ENCODE peak calls at places on chromosomes 5 and 9, in seven cellular contexts. I, X, L, E, H, S and M are unnamed samples.

GRCh38 chr9:81814794-81815464 is 113.3 kb upstream of the SPATA31D4 start:
- DNase-seq in I (no peak), X (no peak), L (no peak), E (no peak), H (peak; percentile 20), S (no peak), M (peak; percentile 96)

GRCh38 chr5:639253-639530 is 27.1 kb downstream of the CEP72 start:
- DNase-seq in I (no peak), X (no peak), L (no peak), E (no peak), H (no peak), S (no peak), M (no peak)

GRCh38 chr9:5876026-5876425 is 14.7 kb upstream of the MLANA start:
- DNase-seq in I (no peak), X (no peak), L (no peak), E (no peak), H (no peak), S (no peak), M (no peak)

GRCh38 chr9:27672730-27673129 is 99.4 kb upstream of the C9orf72 start:
- DNase-seq in I (no peak), X (no peak), L (no peak), E (no peak), H (no peak), S (no peak), M (no peak)

GRCh38 chr9:121154782-121155181 is 46.9 kb downstream of the RAB14 start:
- DNase-seq in I (no peak), X (peak; percentile 34), L (no peak), E (no peak), H (no peak), S (peak; percentile 3), M (no peak)

GRCh38 chr9:105880517-105880916 is 186.2 kb downstream of the TMEM38B start:
- DNase-seq in I (no peak), X (no peak), L (no peak), E (no peak), H (no peak), S (no peak), M (no peak)

GRCh38 chr9:95857122-95857521 is 18.4 kb upstream of the ERCC6L2 start:
- DNase-seq in I (no peak), X (peak; percentile 87), L (no peak), E (no peak), H (peak; percentile 81), S (peak; percentile 7), M (peak; percentile 79)

GRCh38 chr5:82641362-82641988 is 363.3 kb upstream of the RPS23 start:
- DNase-seq in I (no peak), X (peak; percentile 81), L (peak; percentile 38), E (no peak), H (peak; percentile 84), S (peak; percentile 86), M (peak; percentile 76)

GRCh38 chr5:76788362-76788761 is 30.5 kb upstream of the F2RL1 start:
- DNase-seq in I (no peak), X (no peak), L (no peak), E (no peak), H (no peak), S (no peak), M (no peak)

GRCh38 chr5:146758076-146758475 is 120.5 kb downstream of the PPP2R2B start:
- DNase-seq in I (no peak), X (no peak), L (no peak), E (no peak), H (no peak), S (no peak), M (no peak)

GRCh38 chr5:65809817-65810531 is 88.0 kb downstream of the NLN start:
- DNase-seq in I (no peak), X (peak; percentile 62), L (no peak), E (no peak), H (no peak), S (peak; percentile 95), M (no peak)

GRCh38 chr5:73031839-73032238 is 76.0 kb downstream of the FCHO2 start:
- DNase-seq in I (no peak), X (peak; percentile 91), L (no peak), E (no peak), H (peak; percentile 62), S (no peak), M (no peak)

GRCh38 chr5:168085321-168086040 is 206.0 kb upstream of the WWC1 start:
- DNase-seq in I (no peak), X (no peak), L (no peak), E (no peak), H (peak; percentile 32), S (no peak), M (no peak)

GRCh38 chr9:86795047-86795437 is 152.3 kb downstream of the GAS1 start:
- DNase-seq in I (no peak), X (no peak), L (no peak), E (no peak), H (no peak), S (no peak), M (no peak)

GRCh38 chr9:117887941-117888340 is 183.7 kb downstream of the TLR4 start:
- DNase-seq in I (no peak), X (no peak), L (no peak), E (no peak), H (no peak), S (no peak), M (no peak)

DNA sequence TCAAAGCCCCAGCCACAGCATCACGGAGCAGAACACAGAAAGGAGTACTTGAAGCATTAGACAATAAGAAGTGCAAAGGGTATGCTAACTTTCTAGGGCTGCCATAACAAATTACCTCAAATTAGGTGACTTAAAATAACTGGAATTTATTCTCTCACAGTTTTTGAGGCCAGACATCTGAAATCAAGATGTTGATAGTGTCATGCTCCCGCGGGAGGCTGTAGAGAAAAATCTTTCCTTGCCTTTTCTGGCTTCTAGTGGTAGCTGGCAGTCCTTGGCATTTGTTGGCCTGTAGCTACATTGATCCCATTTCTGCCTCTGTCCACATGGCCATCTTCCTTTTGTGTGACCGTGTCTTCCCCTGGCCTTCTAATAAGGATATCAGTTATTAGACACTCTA is 51.9 kb upstream of the SPDL1 start:
- DNase-seq in I (no peak), X (no peak), L (no peak), E (no peak), H (no peak), S (no peak), M (no peak)
- H2BK120ac ChIP-seq in I (no peak overlapping the region), X (no peak overlapping the region), L (no peak overlapping the region), E (no peak overlapping the region), H (no peak overlapping the region), S (no peak overlapping the region), M (no peak overlapping the region)

DNA sequence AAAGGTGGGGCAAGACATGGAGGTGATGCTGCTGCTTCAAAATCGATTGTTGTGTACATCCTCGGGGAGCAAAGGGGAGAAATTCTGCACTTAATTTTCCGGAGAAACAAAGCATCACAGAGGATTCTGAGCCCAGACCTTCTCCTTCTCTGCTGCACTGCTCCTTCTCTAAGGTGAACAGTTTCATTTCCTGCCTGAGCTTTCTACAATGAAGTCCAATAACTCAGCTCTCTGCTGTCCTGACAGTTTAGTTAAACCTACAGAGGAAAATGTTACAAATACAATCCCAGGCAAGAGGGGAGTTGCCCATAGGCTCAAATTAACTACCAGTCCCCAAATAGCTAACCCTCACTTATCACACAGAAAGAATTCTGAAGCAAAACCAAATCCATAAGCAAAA is 206.3 kb downstream of the EFNA5 start:
- DNase-seq in I (no peak), X (no peak), L (no peak), E (no peak), H (no peak), S (no peak), M (no peak)
- H4K8ac ChIP-seq in I (no peak overlapping the region), X (no peak overlapping the region), L (no peak overlapping the region), E (no peak overlapping the region), H (no peak overlapping the region), S (peak overlapping the region; percentile 66), M (no peak overlapping the region)

GRCh38 chr9:101438523-101438922 is 2.9 kb upstream of the ALDOB start:
- DNase-seq in I (no peak), X (no peak), L (no peak), E (no peak), H (no peak), S (no peak), M (no peak)

GRCh38 chr9:101435601-101436079 is at the start of gene ALDOB:
- DNase-seq in I (no peak), X (no peak), L (no peak), E (no peak), H (no peak), S (no peak), M (no peak)

GRCh38 chr9:101440714-101441230 is 5.2 kb upstream of the ALDOB start:
- DNase-seq in I (no peak), X (no peak), L (no peak), E (no peak), H (no peak), S (no peak), M (no peak)

GRCh38 chr9:101434990-101435389 is 584 bp downstream of the ALDOB start:
- DNase-seq in I (no peak), X (no peak), L (no peak), E (no peak), H (no peak), S (no peak), M (no peak)

GRCh38 chr9:101437806-101438232 is 2.2 kb upstream of the ALDOB start:
- DNase-seq in I (no peak), X (no peak), L (no peak), E (no peak), H (no peak), S (no peak), M (no peak)
- H2BK120ac ChIP-seq in I (no peak overlapping the region), X (no peak overlapping the region), L (no peak overlapping the region), E (no peak overlapping the region), H (no peak overlapping the region), S (no peak overlapping the region), M (no peak overlapping the region)

DNA sequence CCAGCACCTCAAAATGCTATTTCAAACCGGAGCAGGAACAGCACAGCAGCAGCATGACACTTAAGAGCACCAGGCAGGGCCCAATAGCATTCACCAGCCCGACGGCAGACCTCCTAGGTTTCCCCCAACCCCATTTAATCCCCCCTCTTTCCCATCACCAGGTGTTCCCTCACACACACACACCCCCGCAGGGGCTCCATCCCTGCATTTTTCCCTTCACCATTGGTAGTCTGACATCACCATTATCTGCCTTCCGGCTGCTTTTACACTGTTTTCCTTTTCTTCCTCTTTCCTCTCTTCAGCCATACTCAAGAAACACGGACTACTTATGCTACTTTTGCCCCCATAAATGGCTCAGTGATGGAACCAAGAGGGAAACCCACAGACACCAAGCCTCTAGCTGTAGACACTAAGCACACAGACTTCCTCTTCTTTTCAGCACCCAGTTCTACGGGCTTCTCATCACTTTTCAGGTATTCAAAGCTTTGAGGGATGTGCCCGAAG is 141.7 kb downstream of the TSSK1B start:
- DNase-seq in I (peak; percentile 66), X (peak; percentile 28), L (no peak), E (peak; percentile 58), H (peak; percentile 40), S (no peak), M (peak; percentile 76)
- H4K8ac ChIP-seq in I (no peak overlapping the region), X (peak overlapping the region; percentile 15), L (no peak overlapping the region), E (no peak overlapping the region), H (no peak overlapping the region), S (no peak overlapping the region), M (no peak overlapping the region)